ENCODE peak calls at places on chromosome 14, in five cellular contexts. G is uterus, E is OCI-LY7, C is suprapubic skin, O is left lung. B is an unnamed sample. For H3K4me1, the result is how much of the 10 kb centered on the place peaks cover.

GRCh38 chr14:67285876-67286452 is 44.7 kb downstream of the PALS1 start:
- DNase-seq in G (no peak), E (peak), C (no peak), O (no peak), B (no peak)

GRCh38 chr14:73241481-73242165 is 4.3 kb downstream of the PAPLN start:
- DNase-seq in G (peak), E (no peak), C (peak), O (no peak), B (no peak)

GRCh38 chr14:95497561-95498011 is 18.9 kb downstream of the SYNE3 start:
- DNase-seq in G (no peak), E (peak), C (no peak), O (no peak), B (no peak)

GRCh38 chr14:73792476-73792875 is 59.2 kb upstream of the PTGR2 start:
- DNase-seq in G (no peak), E (no peak), C (no peak), O (no peak), B (no peak)

GRCh38 chr14:68789798-68790655 is 2.8 kb downstream of the ZFP36L1 start:
- DNase-seq in G (no peak), E (no peak), C (no peak), O (peak), B (no peak)

GRCh38 chr14:67420102-67420739 is 8.3 kb upstream of the PLEK2 start:
- DNase-seq in G (no peak), E (peak), C (no peak), O (no peak), B (no peak)

GRCh38 chr14:89425931-89426330 is 8.9 kb upstream of the FOXN3 start:
- DNase-seq in G (no peak), E (no peak), C (no peak), O (no peak), B (no peak)

GRCh38 chr14:104553166-104554087 is 26.1 kb upstream of the C14orf180 start:
- DNase-seq in G (no peak), E (no peak), C (peak), O (peak), B (peak)

GRCh38 chr14:93989939-93990338 is 7.2 kb upstream of the CCDC197 start:
- DNase-seq in G (no peak), E (no peak), C (no peak), O (no peak), B (no peak)

GRCh38 chr14:61330511-61330910 is 9.1 kb downstream of the PRKCH start:
- DNase-seq in G (no peak), E (no peak), C (no peak), O (no peak), B (no peak)

GRCh38 chr14:61334197-61334701 is 12.9 kb downstream of the PRKCH start:
- DNase-seq in G (no peak), E (no peak), C (no peak), O (no peak), B (no peak)

GRCh38 chr14:61332658-61333029 is 11.3 kb downstream of the PRKCH start:
- DNase-seq in G (no peak), E (no peak), C (no peak), O (no peak), B (no peak)

GRCh38 chr14:61329478-61330051 is 8.2 kb downstream of the PRKCH start:
- DNase-seq in G (no peak), E (peak), C (no peak), O (no peak), B (no peak)

DNA sequence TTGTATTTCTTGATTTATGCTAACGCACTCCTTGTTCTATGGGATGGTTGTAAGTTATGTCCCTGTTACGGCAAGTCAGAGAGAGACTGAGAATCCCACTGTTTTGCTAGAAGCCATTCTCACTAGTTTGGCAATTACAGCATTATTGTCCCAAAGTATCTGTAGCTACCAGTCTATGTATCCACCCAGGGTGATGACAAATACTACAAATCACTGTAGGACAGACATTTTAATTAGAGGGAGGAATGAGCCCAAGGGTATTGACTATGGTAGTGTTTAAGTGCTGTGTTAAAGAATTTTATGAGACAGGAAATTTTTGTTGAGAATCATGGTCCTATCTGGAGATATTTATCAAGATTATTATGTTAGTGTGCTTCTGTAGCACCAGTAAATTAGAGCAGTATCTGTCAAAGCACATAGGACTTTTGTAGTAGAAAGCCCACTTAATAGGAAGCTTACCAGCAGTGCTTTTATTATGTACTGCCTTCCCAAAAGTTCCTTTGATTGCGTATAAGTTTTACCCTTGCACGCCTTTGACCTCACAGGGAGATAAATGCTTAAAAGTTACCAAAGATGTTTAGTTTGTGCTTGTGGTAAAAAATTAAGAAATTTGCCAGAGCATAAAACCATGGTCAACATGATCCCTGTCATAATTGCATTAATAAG is 10.7 kb downstream of the PRKCH start:
- DNase-seq in G (no peak), E (no peak), C (no peak), O (no peak), B (no peak)
- H3K4me1 ChIP-seq in G (under half), E (under half), C (under half), O (under half), B (half or more)

GRCh38 chr14:77059276-77059934 is 30.9 kb upstream of the IRF2BPL start:
- DNase-seq in G (no peak), E (no peak), C (peak), O (no peak), B (no peak)

GRCh38 chr14:77058785-77059184 is 30.3 kb upstream of the IRF2BPL start:
- DNase-seq in G (no peak), E (no peak), C (no peak), O (no peak), B (no peak)

GRCh38 chr14:77053046-77053841 is 24.7 kb upstream of the IRF2BPL start:
- DNase-seq in G (peak), E (peak), C (no peak), O (peak), B (peak)

GRCh38 chr14:77058082-77058481 is 29.6 kb upstream of the IRF2BPL start:
- DNase-seq in G (no peak), E (no peak), C (no peak), O (no peak), B (no peak)

GRCh38 chr14:77055981-77056380 is 27.5 kb upstream of the IRF2BPL start:
- DNase-seq in G (no peak), E (no peak), C (no peak), O (no peak), B (no peak)
- TF ChIP-seq CTCF in G (no peak), E (no peak), C (no peak), O (no peak), B (no peak)

DNA sequence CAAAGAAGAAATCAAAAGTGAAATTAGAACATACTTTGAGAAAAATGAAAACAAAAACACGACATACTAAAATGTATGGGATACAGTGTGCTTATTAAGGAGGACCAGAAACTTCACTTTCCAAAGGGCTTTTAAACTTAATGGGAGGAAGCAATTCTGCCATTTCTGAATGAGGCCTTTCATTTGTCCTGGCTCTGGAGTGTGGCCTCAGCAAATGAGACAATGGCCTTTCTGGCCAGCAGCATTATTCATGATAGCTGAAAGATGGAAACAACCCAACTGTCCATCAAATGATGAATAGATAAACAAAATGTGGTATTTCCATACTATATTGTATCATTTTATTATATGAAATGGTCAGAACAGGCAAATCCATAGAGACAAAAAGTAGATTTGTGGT is 338.6 kb downstream of the CEP128 start:
- DNase-seq in G (no peak), E (no peak), C (no peak), O (no peak), B (no peak)
- H3K4me1 ChIP-seq in G (under half), E (under half), C (under half), O (under half), B (under half)

GRCh38 chr14:77544571-77544970 is 46.0 kb upstream of the ISM2 start:
- DNase-seq in G (no peak), E (no peak), C (no peak), O (no peak), B (no peak)

GRCh38 chr14:77549451-77549850 is 50.8 kb upstream of the ISM2 start:
- DNase-seq in G (no peak), E (no peak), C (no peak), O (no peak), B (no peak)

GRCh38 chr14:77543240-77543551 is 44.6 kb upstream of the ISM2 start:
- DNase-seq in G (no peak), E (no peak), C (no peak), O (no peak), B (no peak)

GRCh38 chr14:77543637-77544334 is 45.2 kb upstream of the ISM2 start:
- DNase-seq in G (no peak), E (no peak), C (no peak), O (no peak), B (no peak)

GRCh38 chr14:77547512-77547911 is 48.9 kb upstream of the ISM2 start:
- DNase-seq in G (no peak), E (no peak), C (no peak), O (no peak), B (no peak)
- TF ChIP-seq CTCF in G (no peak), E (peak), C (no peak), O (no peak), B (no peak)

GRCh38 chr14:55107766-55108554 is 21.1 kb upstream of the LGALS3 start:
- DNase-seq in G (peak), E (no peak), C (peak), O (peak), B (peak)
- H3K4me1 ChIP-seq in G (under half), E (under half), C (half or more), O (under half), B (half or more)

GRCh38 chr14:76051717-76052459 is 66.3 kb downstream of the IFT43 start:
- DNase-seq in G (no peak), E (no peak), C (no peak), O (no peak), B (no peak)

GRCh38 chr14:76057914-76058313 is 72.4 kb downstream of the IFT43 start:
- DNase-seq in G (no peak), E (no peak), C (no peak), O (no peak), B (no peak)

GRCh38 chr14:76053576-76054369 is 68.2 kb downstream of the IFT43 start:
- DNase-seq in G (no peak), E (no peak), C (no peak), O (no peak), B (no peak)

GRCh38 chr14:76055330-76055729 is 69.8 kb downstream of the IFT43 start:
- DNase-seq in G (no peak), E (no peak), C (no peak), O (no peak), B (no peak)

DNA sequence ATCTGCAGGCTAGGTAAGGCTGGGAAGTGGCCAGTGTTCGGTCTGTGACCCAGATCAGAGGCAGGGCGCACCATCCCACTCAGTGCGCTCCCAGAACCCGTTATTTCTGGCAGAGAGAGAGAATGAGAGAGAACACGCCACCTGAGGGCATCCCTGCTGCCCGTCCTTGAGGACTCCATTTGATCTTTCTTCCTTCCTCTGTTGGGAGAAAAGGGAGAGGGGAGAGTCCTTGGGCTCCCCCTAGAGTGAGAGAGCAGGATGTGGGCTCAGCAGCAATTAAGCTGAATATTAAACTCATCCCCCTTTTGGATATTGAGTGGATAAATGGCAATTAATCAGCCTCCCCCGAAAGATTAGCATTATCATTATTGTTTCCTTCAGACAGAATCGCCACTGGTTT is 70.6 kb downstream of the IFT43 start:
- DNase-seq in G (no peak), E (peak), C (no peak), O (no peak), B (no peak)
- TF ChIP-seq CTCF in G (no peak), E (peak), C (no peak), O (no peak), B (peak)

GRCh38 chr14:55954108-55954507 is 164.1 kb upstream of the PELI2 start:
- DNase-seq in G (no peak), E (no peak), C (no peak), O (no peak), B (no peak)
- H3K4me1 ChIP-seq in G (under half), E (under half), C (under half), O (under half), B (under half)

GRCh38 chr14:97410667-97411286 is 613.6 kb downstream of the VRK1 start:
- DNase-seq in G (no peak), E (no peak), C (no peak), O (no peak), B (no peak)
- TF ChIP-seq CTCF in G (no peak), E (peak), C (no peak), O (no peak), B (no peak)

GRCh38 chr14:74977901-74978385 is 22.5 kb upstream of the PGF start:
- DNase-seq in G (no peak), E (no peak), C (no peak), O (no peak), B (no peak)
- H3K4me1 ChIP-seq in G (under half), E (under half), C (half or more), O (under half), B (half or more)

B was measured in left ventricle myocardium inferior.